ENCODE peak calls at places on chromosome 6, in seven cellular contexts. K is hepatocyte, B is Peyer's patch, S is HT-29, P is fibroblast of lung, Y is mucosa of descending colon, H is retina. I is an unnamed sample.

GRCh38 chr6:146498309-146498708 is 45.3 kb upstream of the RAB32 start:
- DNase-seq in K (no peak), B (no peak), S (no peak), P (no peak), Y (no peak), H (no peak), I (no peak)

GRCh38 chr6:141667580-141668309 is 465.0 kb upstream of the GJE1 start:
- DNase-seq in K (peak; percentile 28), B (no peak), S (no peak), P (peak; percentile 20), Y (no peak), H (peak; percentile 11), I (no peak)

GRCh38 chr6:24854077-24854670 is 55.5 kb upstream of the ARMH2 start:
- DNase-seq in K (no peak), B (no peak), S (no peak), P (no peak), Y (no peak), H (no peak), I (no peak)

GRCh38 chr6:166541876-166542579 is 44.5 kb downstream of the RAMACL start:
- DNase-seq in K (no peak), B (no peak), S (no peak), P (no peak), Y (no peak), H (no peak), I (no peak)

GRCh38 chr6:12483712-12484111 is 193.6 kb downstream of the EDN1 start:
- DNase-seq in K (no peak), B (no peak), S (peak; percentile 57), P (peak; percentile 99), Y (no peak), H (no peak), I (no peak)

GRCh38 chr6:143149771-143150170 is 89.1 kb downstream of the AIG1 start:
- DNase-seq in K (no peak), B (no peak), S (no peak), P (peak; percentile 78), Y (no peak), H (no peak), I (no peak)

GRCh38 chr6:1575213-1576041 is 34.3 kb upstream of the FOXC1 start:
- DNase-seq in K (no peak), B (no peak), S (no peak), P (peak; percentile 51), Y (no peak), H (peak; percentile 52), I (no peak)

GRCh38 chr6:165884813-165885765 is 222.0 kb upstream of the PDE10A start:
- DNase-seq in K (peak; percentile 89), B (peak; percentile 75), S (peak; percentile 87), P (peak; percentile 52), Y (peak; percentile 82), H (peak; percentile 88), I (peak; percentile 87)

GRCh38 chr6:21616005-21616404 is 22.5 kb downstream of the SOX4 start:
- DNase-seq in K (no peak), B (no peak), S (no peak), P (no peak), Y (no peak), H (no peak), I (no peak)

GRCh38 chr6:53579338-53579737 is 34.4 kb upstream of the GCLC start:
- DNase-seq in K (no peak), B (no peak), S (no peak), P (no peak), Y (no peak), H (no peak), I (no peak)

GRCh38 chr6:13916230-13916944 is 8.4 kb upstream of the RNF182 start:
- DNase-seq in K (peak; percentile 30), B (no peak), S (no peak), P (peak; percentile 67), Y (no peak), H (no peak), I (peak; percentile 55)

GRCh38 chr6:163984446-163984936 is 570.0 kb downstream of the QKI start:
- DNase-seq in K (no peak), B (no peak), S (no peak), P (peak; percentile 68), Y (no peak), H (no peak), I (no peak)

GRCh38 chr6:16608444-16608843 is 152.8 kb downstream of the ATXN1 start:
- DNase-seq in K (no peak), B (no peak), S (no peak), P (no peak), Y (no peak), H (no peak), I (no peak)

GRCh38 chr6:35602133-35602946 is 86.4 kb downstream of the FKBP5 start:
- DNase-seq in K (peak; percentile 39), B (no peak), S (peak; percentile 30), P (peak; percentile 69), Y (no peak), H (peak; percentile 21), I (no peak)

GRCh38 chr6:106017454-106017853 is 68.7 kb upstream of the PRDM1 start:
- DNase-seq in K (no peak), B (no peak), S (no peak), P (no peak), Y (no peak), H (no peak), I (no peak)

GRCh38 chr6:170134077-170135040 is 156.5 kb downstream of the DLL1 start:
- DNase-seq in K (peak; percentile 34), B (no peak), S (no peak), P (no peak), Y (no peak), H (no peak), I (no peak)